ENCODE peak calls at places on chromosome 1, in seven cellular contexts. M is iris pigment epithelial cell; A is heart right ventricle; S is HTR-8/SVneo; O is stimulated activated CD8-positive, alpha-beta memory T cell treated with anti-CD3 and anti-CD28 coated beads, Interleukin-4, amount 100 ng/mL, for 1 hour; L is globus pallidus; J is activated CD4-positive, alpha-beta T cell treated with anti-CD3 and anti-CD28 coated beads, Interleukin-2, amount 10 ng/mL, durations not matched to agents 7 days and 5 days. Q is an unnamed sample.

GRCh38 chr1:74771913-74772515 is 39.1 kb downstream of the TYW3 start:
- DNase-seq in M (peak), A (peak), S (peak), O (no peak), L (peak), J (peak), Q (no peak)

GRCh38 chr1:232952514-232953175 is 2.2 kb downstream of the NTPCR start:
- DNase-seq in M (peak), A (no peak), S (peak), O (no peak), L (peak), J (peak), Q (no peak)

GRCh38 chr1:75797606-75798216 is 1.0 kb downstream of the MSH4 start:
- DNase-seq in M (peak), A (no peak), S (no peak), O (no peak), L (no peak), J (no peak), Q (no peak)

GRCh38 chr1:155000725-155001437 is 1.7 kb upstream of the ZBTB7B start:
- DNase-seq in M (peak), A (peak), S (peak), O (no peak), L (peak), J (peak), Q (peak)

GRCh38 chr1:2574350-2574749 is 12.2 kb upstream of the PRXL2B start:
- DNase-seq in M (no peak), A (no peak), S (no peak), O (no peak), L (no peak), J (no peak), Q (no peak)

GRCh38 chr1:62268315-62268714 is 50.9 kb downstream of the KANK4 start:
- DNase-seq in M (no peak), A (no peak), S (no peak), O (no peak), L (no peak), J (no peak), Q (no peak)

GRCh38 chr1:88916883-88917282 is 25.5 kb upstream of the GTF2B start:
- DNase-seq in M (no peak), A (no peak), S (no peak), O (no peak), L (no peak), J (no peak), Q (no peak)

GRCh38 chr1:77360256-77360655 is 78.4 kb downstream of the AK5 start:
- DNase-seq in M (no peak), A (no peak), S (no peak), O (no peak), L (no peak), J (no peak), Q (no peak)

GRCh38 chr1:116228501-116228900 is 117.3 kb downstream of the MAB21L3 start:
- DNase-seq in M (no peak), A (no peak), S (no peak), O (no peak), L (no peak), J (no peak), Q (no peak)

GRCh38 chr1:210536263-210536961 is 207.7 kb downstream of the HHAT start:
- DNase-seq in M (no peak), A (no peak), S (no peak), O (no peak), L (peak), J (no peak), Q (no peak)

GRCh38 chr1:52325782-52326181 is 40.2 kb downstream of the CC2D1B start:
- DNase-seq in M (no peak), A (no peak), S (no peak), O (no peak), L (no peak), J (no peak), Q (no peak)

GRCh38 chr1:171081220-171081993 is 9.3 kb upstream of the FMO3 start:
- DNase-seq in M (peak), A (no peak), S (no peak), O (no peak), L (peak), J (no peak), Q (no peak)

GRCh38 chr1:213829806-213830205 is 158.0 kb upstream of the PROX1 start:
- DNase-seq in M (no peak), A (no peak), S (no peak), O (no peak), L (no peak), J (no peak), Q (no peak)

GRCh38 chr1:245380790-245381535 is 226.2 kb downstream of the KIF26B start:
- DNase-seq in M (no peak), A (no peak), S (no peak), O (no peak), L (no peak), J (no peak), Q (no peak)

GRCh38 chr1:102902045-102902444 is 206.3 kb downstream of the COL11A1 start:
- DNase-seq in M (peak), A (no peak), S (no peak), O (no peak), L (no peak), J (no peak), Q (no peak)

Q was measured in heart left ventricle.